ENCODE peak calls at places on chromosomes 3 and 15, in seven cellular contexts. One of them, this sample, is unnamed.

GRCh38 chr15:63083541-63083940 is 38.1 kb upstream of the LACTB start:
- DNase-seq in DMS 273 treated with DMSO at 0.1 percent for 48 hours: no peak
- DNase-seq in ACHN: no peak
- DNase-seq in Calu3: no peak
- DNase-seq in stimulated activated CD4-positive, alpha-beta T cell treated with anti-CD3 and anti-CD28 coated beads, Interleukin-4, amount 100 ng/mL, for 48 hours: no peak
- DNase-seq in RWPE1: no peak
- DNase-seq in CD4-positive, CD25-positive, alpha-beta regulatory T cell: no peak
- DNase-seq in this sample: no peak

GRCh38 chr3:127457094-127457475 is 133.4 kb downstream of the TPRA1 start:
- DNase-seq in DMS 273 treated with DMSO at 0.1 percent for 48 hours: no peak
- DNase-seq in ACHN: peak
- DNase-seq in Calu3: peak
- DNase-seq in stimulated activated CD4-positive, alpha-beta T cell treated with anti-CD3 and anti-CD28 coated beads, Interleukin-4, amount 100 ng/mL, for 48 hours: peak
- DNase-seq in RWPE1: peak
- DNase-seq in CD4-positive, CD25-positive, alpha-beta regulatory T cell: no peak
- DNase-seq in this sample: no peak

GRCh38 chr3:13069495-13069894 is 3.7 kb downstream of the IQSEC1 start:
- DNase-seq in DMS 273 treated with DMSO at 0.1 percent for 48 hours: no peak
- DNase-seq in ACHN: no peak
- DNase-seq in Calu3: no peak
- DNase-seq in stimulated activated CD4-positive, alpha-beta T cell treated with anti-CD3 and anti-CD28 coated beads, Interleukin-4, amount 100 ng/mL, for 48 hours: peak
- DNase-seq in RWPE1: no peak
- DNase-seq in CD4-positive, CD25-positive, alpha-beta regulatory T cell: peak
- DNase-seq in this sample: no peak

GRCh38 chr3:5197470-5198312 is 10.2 kb downstream of the EDEM1 start:
- DNase-seq in DMS 273 treated with DMSO at 0.1 percent for 48 hours: no peak
- DNase-seq in ACHN: peak
- DNase-seq in Calu3: no peak
- DNase-seq in stimulated activated CD4-positive, alpha-beta T cell treated with anti-CD3 and anti-CD28 coated beads, Interleukin-4, amount 100 ng/mL, for 48 hours: no peak
- DNase-seq in RWPE1: peak
- DNase-seq in CD4-positive, CD25-positive, alpha-beta regulatory T cell: peak
- DNase-seq in this sample: no peak

GRCh38 chr15:62848631-62849050 is 193.9 kb upstream of the TPM1 start:
- DNase-seq in DMS 273 treated with DMSO at 0.1 percent for 48 hours: no peak
- DNase-seq in ACHN: peak
- DNase-seq in Calu3: no peak
- DNase-seq in stimulated activated CD4-positive, alpha-beta T cell treated with anti-CD3 and anti-CD28 coated beads, Interleukin-4, amount 100 ng/mL, for 48 hours: no peak
- DNase-seq in RWPE1: no peak
- DNase-seq in CD4-positive, CD25-positive, alpha-beta regulatory T cell: no peak
- DNase-seq in this sample: no peak

GRCh38 chr3:111617912-111618601 is 22.9 kb upstream of the ZBED2 start:
- DNase-seq in DMS 273 treated with DMSO at 0.1 percent for 48 hours: no peak
- DNase-seq in ACHN: no peak
- DNase-seq in Calu3: no peak
- DNase-seq in stimulated activated CD4-positive, alpha-beta T cell treated with anti-CD3 and anti-CD28 coated beads, Interleukin-4, amount 100 ng/mL, for 48 hours: no peak
- DNase-seq in RWPE1: no peak
- DNase-seq in CD4-positive, CD25-positive, alpha-beta regulatory T cell: no peak
- DNase-seq in this sample: no peak

GRCh38 chr15:99592135-99592845 is 26.5 kb downstream of the MEF2A start:
- DNase-seq in DMS 273 treated with DMSO at 0.1 percent for 48 hours: no peak
- DNase-seq in ACHN: no peak
- DNase-seq in Calu3: no peak
- DNase-seq in stimulated activated CD4-positive, alpha-beta T cell treated with anti-CD3 and anti-CD28 coated beads, Interleukin-4, amount 100 ng/mL, for 48 hours: no peak
- DNase-seq in RWPE1: no peak
- DNase-seq in CD4-positive, CD25-positive, alpha-beta regulatory T cell: no peak
- DNase-seq in this sample: no peak

GRCh38 chr3:141797819-141798405 is 34.7 kb downstream of the GRK7 start:
- DNase-seq in DMS 273 treated with DMSO at 0.1 percent for 48 hours: no peak
- DNase-seq in ACHN: no peak
- DNase-seq in Calu3: no peak
- DNase-seq in stimulated activated CD4-positive, alpha-beta T cell treated with anti-CD3 and anti-CD28 coated beads, Interleukin-4, amount 100 ng/mL, for 48 hours: no peak
- DNase-seq in RWPE1: no peak
- DNase-seq in CD4-positive, CD25-positive, alpha-beta regulatory T cell: peak
- DNase-seq in this sample: no peak

GRCh38 chr3:140896997-140897396 is 44.6 kb upstream of the SLC25A36 start:
- DNase-seq in DMS 273 treated with DMSO at 0.1 percent for 48 hours: no peak
- DNase-seq in ACHN: no peak
- DNase-seq in Calu3: no peak
- DNase-seq in stimulated activated CD4-positive, alpha-beta T cell treated with anti-CD3 and anti-CD28 coated beads, Interleukin-4, amount 100 ng/mL, for 48 hours: no peak
- DNase-seq in RWPE1: no peak
- DNase-seq in CD4-positive, CD25-positive, alpha-beta regulatory T cell: no peak
- DNase-seq in this sample: no peak

GRCh38 chr3:122697952-122698625 is 17.4 kb downstream of the PARP14 start:
- DNase-seq in DMS 273 treated with DMSO at 0.1 percent for 48 hours: no peak
- DNase-seq in ACHN: peak
- DNase-seq in Calu3: no peak
- DNase-seq in stimulated activated CD4-positive, alpha-beta T cell treated with anti-CD3 and anti-CD28 coated beads, Interleukin-4, amount 100 ng/mL, for 48 hours: no peak
- DNase-seq in RWPE1: no peak
- DNase-seq in CD4-positive, CD25-positive, alpha-beta regulatory T cell: no peak
- DNase-seq in this sample: no peak

GRCh38 chr3:156389151-156389760 is 165.7 kb downstream of the SSR3 start:
- DNase-seq in DMS 273 treated with DMSO at 0.1 percent for 48 hours: no peak
- DNase-seq in ACHN: no peak
- DNase-seq in Calu3: no peak
- DNase-seq in stimulated activated CD4-positive, alpha-beta T cell treated with anti-CD3 and anti-CD28 coated beads, Interleukin-4, amount 100 ng/mL, for 48 hours: no peak
- DNase-seq in RWPE1: no peak
- DNase-seq in CD4-positive, CD25-positive, alpha-beta regulatory T cell: no peak
- DNase-seq in this sample: no peak

GRCh38 chr3:98691897-98692296 is 71.2 kb upstream of the ST3GAL6 start:
- DNase-seq in DMS 273 treated with DMSO at 0.1 percent for 48 hours: no peak
- DNase-seq in ACHN: no peak
- DNase-seq in Calu3: no peak
- DNase-seq in stimulated activated CD4-positive, alpha-beta T cell treated with anti-CD3 and anti-CD28 coated beads, Interleukin-4, amount 100 ng/mL, for 48 hours: no peak
- DNase-seq in RWPE1: no peak
- DNase-seq in CD4-positive, CD25-positive, alpha-beta regulatory T cell: no peak
- DNase-seq in this sample: no peak

GRCh38 chr15:35751421-35752133 is 205.6 kb upstream of the DPH6 start:
- DNase-seq in DMS 273 treated with DMSO at 0.1 percent for 48 hours: no peak
- DNase-seq in ACHN: peak
- DNase-seq in Calu3: peak
- DNase-seq in stimulated activated CD4-positive, alpha-beta T cell treated with anti-CD3 and anti-CD28 coated beads, Interleukin-4, amount 100 ng/mL, for 48 hours: peak
- DNase-seq in RWPE1: peak
- DNase-seq in CD4-positive, CD25-positive, alpha-beta regulatory T cell: peak
- DNase-seq in this sample: peak

GRCh38 chr3:63519426-63519825 is 133.0 kb upstream of the SNTN start:
- DNase-seq in DMS 273 treated with DMSO at 0.1 percent for 48 hours: no peak
- DNase-seq in ACHN: peak
- DNase-seq in Calu3: no peak
- DNase-seq in stimulated activated CD4-positive, alpha-beta T cell treated with anti-CD3 and anti-CD28 coated beads, Interleukin-4, amount 100 ng/mL, for 48 hours: no peak
- DNase-seq in RWPE1: no peak
- DNase-seq in CD4-positive, CD25-positive, alpha-beta regulatory T cell: no peak
- DNase-seq in this sample: no peak

GRCh38 chr3:143078883-143079282 is 40.7 kb upstream of the CHST2 start:
- DNase-seq in DMS 273 treated with DMSO at 0.1 percent for 48 hours: no peak
- DNase-seq in ACHN: peak
- DNase-seq in Calu3: no peak
- DNase-seq in stimulated activated CD4-positive, alpha-beta T cell treated with anti-CD3 and anti-CD28 coated beads, Interleukin-4, amount 100 ng/mL, for 48 hours: no peak
- DNase-seq in RWPE1: peak
- DNase-seq in CD4-positive, CD25-positive, alpha-beta regulatory T cell: no peak
- DNase-seq in this sample: no peak

GRCh38 chr3:142861926-142862325 is 27.0 kb downstream of the PCOLCE2 start:
- DNase-seq in DMS 273 treated with DMSO at 0.1 percent for 48 hours: no peak
- DNase-seq in ACHN: no peak
- DNase-seq in Calu3: no peak
- DNase-seq in stimulated activated CD4-positive, alpha-beta T cell treated with anti-CD3 and anti-CD28 coated beads, Interleukin-4, amount 100 ng/mL, for 48 hours: no peak
- DNase-seq in RWPE1: no peak
- DNase-seq in CD4-positive, CD25-positive, alpha-beta regulatory T cell: no peak
- DNase-seq in this sample: no peak

GRCh38 chr3:33392703-33393125 is 47.5 kb downstream of the UBP1 start:
- DNase-seq in DMS 273 treated with DMSO at 0.1 percent for 48 hours: no peak
- DNase-seq in ACHN: peak
- DNase-seq in Calu3: peak
- DNase-seq in stimulated activated CD4-positive, alpha-beta T cell treated with anti-CD3 and anti-CD28 coated beads, Interleukin-4, amount 100 ng/mL, for 48 hours: no peak
- DNase-seq in RWPE1: peak
- DNase-seq in CD4-positive, CD25-positive, alpha-beta regulatory T cell: no peak
- DNase-seq in this sample: no peak

GRCh38 chr15:26771917-26772587 is 814 bp downstream of the GABRB3 start:
- DNase-seq in DMS 273 treated with DMSO at 0.1 percent for 48 hours: no peak
- DNase-seq in ACHN: no peak
- DNase-seq in Calu3: no peak
- DNase-seq in stimulated activated CD4-positive, alpha-beta T cell treated with anti-CD3 and anti-CD28 coated beads, Interleukin-4, amount 100 ng/mL, for 48 hours: no peak
- DNase-seq in RWPE1: no peak
- DNase-seq in CD4-positive, CD25-positive, alpha-beta regulatory T cell: no peak
- DNase-seq in this sample: peak

GRCh38 chr15:93121994-93122910 is 33.2 kb upstream of the RGMA start:
- DNase-seq in DMS 273 treated with DMSO at 0.1 percent for 48 hours: no peak
- DNase-seq in ACHN: no peak
- DNase-seq in Calu3: no peak
- DNase-seq in stimulated activated CD4-positive, alpha-beta T cell treated with anti-CD3 and anti-CD28 coated beads, Interleukin-4, amount 100 ng/mL, for 48 hours: no peak
- DNase-seq in RWPE1: no peak
- DNase-seq in CD4-positive, CD25-positive, alpha-beta regulatory T cell: no peak
- DNase-seq in this sample: no peak

GRCh38 chr3:185332026-185332735 is 30.8 kb upstream of the MAP3K13 start:
- DNase-seq in DMS 273 treated with DMSO at 0.1 percent for 48 hours: peak
- DNase-seq in ACHN: peak
- DNase-seq in Calu3: no peak
- DNase-seq in stimulated activated CD4-positive, alpha-beta T cell treated with anti-CD3 and anti-CD28 coated beads, Interleukin-4, amount 100 ng/mL, for 48 hours: no peak
- DNase-seq in RWPE1: peak
- DNase-seq in CD4-positive, CD25-positive, alpha-beta regulatory T cell: no peak
- DNase-seq in this sample: no peak

GRCh38 chr3:29176501-29176900 is 104.4 kb upstream of the RBMS3 start:
- DNase-seq in DMS 273 treated with DMSO at 0.1 percent for 48 hours: no peak
- DNase-seq in ACHN: no peak
- DNase-seq in Calu3: no peak
- DNase-seq in stimulated activated CD4-positive, alpha-beta T cell treated with anti-CD3 and anti-CD28 coated beads, Interleukin-4, amount 100 ng/mL, for 48 hours: no peak
- DNase-seq in RWPE1: no peak
- DNase-seq in CD4-positive, CD25-positive, alpha-beta regulatory T cell: no peak
- DNase-seq in this sample: peak

GRCh38 chr3:66592927-66593625 is 92.3 kb upstream of the LRIG1 start:
- DNase-seq in DMS 273 treated with DMSO at 0.1 percent for 48 hours: no peak
- DNase-seq in ACHN: no peak
- DNase-seq in Calu3: no peak
- DNase-seq in stimulated activated CD4-positive, alpha-beta T cell treated with anti-CD3 and anti-CD28 coated beads, Interleukin-4, amount 100 ng/mL, for 48 hours: no peak
- DNase-seq in RWPE1: no peak
- DNase-seq in CD4-positive, CD25-positive, alpha-beta regulatory T cell: no peak
- DNase-seq in this sample: peak

GRCh38 chr3:9500108-9501050 is 53.2 kb downstream of the LHFPL4 start:
- DNase-seq in DMS 273 treated with DMSO at 0.1 percent for 48 hours: no peak
- DNase-seq in ACHN: peak
- DNase-seq in Calu3: peak
- DNase-seq in stimulated activated CD4-positive, alpha-beta T cell treated with anti-CD3 and anti-CD28 coated beads, Interleukin-4, amount 100 ng/mL, for 48 hours: peak
- DNase-seq in RWPE1: peak
- DNase-seq in CD4-positive, CD25-positive, alpha-beta regulatory T cell: peak
- DNase-seq in this sample: peak

GRCh38 chr3:193978446-193978845 is 157.5 kb upstream of the HES1 start:
- DNase-seq in DMS 273 treated with DMSO at 0.1 percent for 48 hours: no peak
- DNase-seq in ACHN: no peak
- DNase-seq in Calu3: no peak
- DNase-seq in stimulated activated CD4-positive, alpha-beta T cell treated with anti-CD3 and anti-CD28 coated beads, Interleukin-4, amount 100 ng/mL, for 48 hours: no peak
- DNase-seq in RWPE1: no peak
- DNase-seq in CD4-positive, CD25-positive, alpha-beta regulatory T cell: no peak
- DNase-seq in this sample: no peak

GRCh38 chr15:38307251-38307650 is 54.6 kb downstream of the SPRED1 start:
- DNase-seq in DMS 273 treated with DMSO at 0.1 percent for 48 hours: no peak
- DNase-seq in ACHN: no peak
- DNase-seq in Calu3: no peak
- DNase-seq in stimulated activated CD4-positive, alpha-beta T cell treated with anti-CD3 and anti-CD28 coated beads, Interleukin-4, amount 100 ng/mL, for 48 hours: no peak
- DNase-seq in RWPE1: no peak
- DNase-seq in CD4-positive, CD25-positive, alpha-beta regulatory T cell: no peak
- DNase-seq in this sample: no peak

GRCh38 chr3:104951426-104951825 is 415.3 kb upstream of the ALCAM start:
- DNase-seq in DMS 273 treated with DMSO at 0.1 percent for 48 hours: no peak
- DNase-seq in ACHN: no peak
- DNase-seq in Calu3: no peak
- DNase-seq in stimulated activated CD4-positive, alpha-beta T cell treated with anti-CD3 and anti-CD28 coated beads, Interleukin-4, amount 100 ng/mL, for 48 hours: no peak
- DNase-seq in RWPE1: no peak
- DNase-seq in CD4-positive, CD25-positive, alpha-beta regulatory T cell: no peak
- DNase-seq in this sample: no peak

GRCh38 chr3:52240059-52240885 is 1.3 kb upstream of the TWF2 start:
- DNase-seq in DMS 273 treated with DMSO at 0.1 percent for 48 hours: peak
- DNase-seq in ACHN: peak
- DNase-seq in Calu3: peak
- DNase-seq in stimulated activated CD4-positive, alpha-beta T cell treated with anti-CD3 and anti-CD28 coated beads, Interleukin-4, amount 100 ng/mL, for 48 hours: peak
- DNase-seq in RWPE1: peak
- DNase-seq in CD4-positive, CD25-positive, alpha-beta regulatory T cell: no peak
- DNase-seq in this sample: no peak

GRCh38 chr3:113274959-113275556 is 63.7 kb downstream of the BOC start:
- DNase-seq in DMS 273 treated with DMSO at 0.1 percent for 48 hours: no peak
- DNase-seq in ACHN: no peak
- DNase-seq in Calu3: no peak
- DNase-seq in stimulated activated CD4-positive, alpha-beta T cell treated with anti-CD3 and anti-CD28 coated beads, Interleukin-4, amount 100 ng/mL, for 48 hours: no peak
- DNase-seq in RWPE1: no peak
- DNase-seq in CD4-positive, CD25-positive, alpha-beta regulatory T cell: no peak
- DNase-seq in this sample: no peak

GRCh38 chr15:33148129-33148850 is 46.2 kb downstream of the FMN1 start:
- DNase-seq in DMS 273 treated with DMSO at 0.1 percent for 48 hours: no peak
- DNase-seq in ACHN: no peak
- DNase-seq in Calu3: no peak
- DNase-seq in stimulated activated CD4-positive, alpha-beta T cell treated with anti-CD3 and anti-CD28 coated beads, Interleukin-4, amount 100 ng/mL, for 48 hours: no peak
- DNase-seq in RWPE1: no peak
- DNase-seq in CD4-positive, CD25-positive, alpha-beta regulatory T cell: no peak
- DNase-seq in this sample: no peak

GRCh38 chr3:45273681-45274515 is 47.8 kb upstream of the TMEM158 start:
- DNase-seq in DMS 273 treated with DMSO at 0.1 percent for 48 hours: no peak
- DNase-seq in ACHN: no peak
- DNase-seq in Calu3: no peak
- DNase-seq in stimulated activated CD4-positive, alpha-beta T cell treated with anti-CD3 and anti-CD28 coated beads, Interleukin-4, amount 100 ng/mL, for 48 hours: no peak
- DNase-seq in RWPE1: no peak
- DNase-seq in CD4-positive, CD25-positive, alpha-beta regulatory T cell: no peak
- DNase-seq in this sample: no peak